ENCODE peak calls at places on chromosomes 5 and 9, in six cellular contexts. D is sigmoid colon, T is heart right ventricle, R is brain microvascular endothelial cell, Y is SK-N-SH, N is astrocyte. E is an unnamed sample.

GRCh38 chr5:178104492-178104891 is 8.8 kb upstream of the N4BP3 start:
- DNase-seq in D (no peak), T (no peak), R (no peak), Y (no peak), N (no peak), E (no peak)

GRCh38 chr5:146706321-146706972 is 172.1 kb downstream of the PPP2R2B start:
- DNase-seq in D (no peak), T (no peak), R (no peak), Y (no peak), N (no peak), E (no peak)

GRCh38 chr5:59149271-59149670 is 566.4 kb downstream of the RAB3C start:
- DNase-seq in D (no peak), T (no peak), R (no peak), Y (no peak), N (no peak), E (no peak)

GRCh38 chr9:33041459-33042188 is 16.6 kb downstream of the DNAJA1 start:
- DNase-seq in D (no peak), T (no peak), R (no peak), Y (no peak), N (no peak), E (peak; percentile 58)

GRCh38 chr9:32837551-32838058 is 54.3 kb downstream of the TMEM215 start:
- DNase-seq in D (no peak), T (no peak), R (no peak), Y (no peak), N (no peak), E (no peak)

GRCh38 chr5:23235246-23235645 is 272.2 kb upstream of the PRDM9 start:
- DNase-seq in D (no peak), T (no peak), R (no peak), Y (no peak), N (no peak), E (no peak)

GRCh38 chr5:103014983-103015382 is 105.0 kb downstream of the GIN1 start:
- DNase-seq in D (no peak), T (no peak), R (no peak), Y (no peak), N (peak; percentile 16), E (peak; percentile 47)

GRCh38 chr9:90099262-90099982 is 494.6 kb downstream of the GADD45G start:
- DNase-seq in D (no peak), T (no peak), R (peak; percentile 22), Y (peak; percentile 43), N (peak; percentile 35), E (peak; percentile 33)

GRCh38 chr5:10741661-10742060 is 19.4 kb downstream of the DAP start:
- DNase-seq in D (no peak), T (no peak), R (no peak), Y (no peak), N (no peak), E (no peak)

GRCh38 chr5:114319821-114320220 is 42.0 kb upstream of the KCNN2 start:
- DNase-seq in D (no peak), T (no peak), R (no peak), Y (no peak), N (no peak), E (peak; percentile 18)

GRCh38 chr9:6920040-6920439 is 162.3 kb downstream of the KDM4C start:
- DNase-seq in D (no peak), T (no peak), R (no peak), Y (no peak), N (no peak), E (no peak)

GRCh38 chr9:127033784-127034183 is 88.7 kb downstream of the ANGPTL2 start:
- DNase-seq in D (no peak), T (no peak), R (peak; percentile 24), Y (no peak), N (peak; percentile 27), E (peak; percentile 62)

GRCh38 chr9:120729796-120730195 is 15.5 kb upstream of the MEGF9 start:
- DNase-seq in D (no peak), T (no peak), R (no peak), Y (no peak), N (no peak), E (no peak)

GRCh38 chr5:61009907-61010306 is 64.9 kb downstream of the NDUFAF2 start:
- DNase-seq in D (no peak), T (no peak), R (no peak), Y (no peak), N (no peak), E (no peak)

GRCh38 chr9:112586600-112587155 is 100.1 kb downstream of the KIAA1958 start:
- DNase-seq in D (no peak), T (no peak), R (no peak), Y (no peak), N (peak; percentile 61), E (no peak)

GRCh38 chr5:1032011-1032410 is 23.4 kb downstream of the NKD2 start:
- DNase-seq in D (peak; percentile 55), T (no peak), R (no peak), Y (peak; percentile 8), N (no peak), E (no peak)

GRCh38 chr5:122773615-122774014 is 1.3 kb upstream of the SNX2 start:
- DNase-seq in D (no peak), T (no peak), R (no peak), Y (no peak), N (no peak), E (peak; percentile 19)

GRCh38 chr9:132268725-132269352 is 85.9 kb downstream of the SETX start:
- DNase-seq in D (peak; percentile 78), T (peak; percentile 64), R (peak; percentile 67), Y (peak; percentile 70), N (peak; percentile 23), E (peak; percentile 79)

GRCh38 chr9:135075234-135076142 is 12.0 kb upstream of the OLFM1 start:
- DNase-seq in D (peak; percentile 82), T (peak; percentile 54), R (no peak), Y (peak; percentile 91), N (no peak), E (no peak)

GRCh38 chr5:159359408-159359807 is 29.1 kb upstream of the IL12B start:
- DNase-seq in D (no peak), T (no peak), R (no peak), Y (no peak), N (no peak), E (no peak)

GRCh38 chr5:141534492-141535213 is 45.8 kb downstream of the PCDHGC5 start:
- DNase-seq in D (no peak), T (no peak), R (no peak), Y (peak; percentile 30), N (no peak), E (no peak)

GRCh38 chr5:93578179-93578812 is 2.7 kb downstream of the NR2F1-AS1 start:
- DNase-seq in D (no peak), T (no peak), R (no peak), Y (no peak), N (peak; percentile 65), E (no peak)

GRCh38 chr5:93579561-93580386 is 1.2 kb downstream of the NR2F1-AS1 start:
- DNase-seq in D (peak; percentile 72), T (no peak), R (no peak), Y (peak; percentile 74), N (no peak), E (peak; percentile 60)

GRCh38 chr5:93580387-93581100 is 475 bp downstream of the NR2F1-AS1 start:
- DNase-seq in D (peak; percentile 73), T (no peak), R (no peak), Y (peak; percentile 60), N (no peak), E (peak; percentile 63)

GRCh38 chr5:93577807-93578178 is 3.2 kb downstream of the NR2F1-AS1 start:
- DNase-seq in D (no peak), T (no peak), R (no peak), Y (no peak), N (no peak), E (no peak)

DNA sequence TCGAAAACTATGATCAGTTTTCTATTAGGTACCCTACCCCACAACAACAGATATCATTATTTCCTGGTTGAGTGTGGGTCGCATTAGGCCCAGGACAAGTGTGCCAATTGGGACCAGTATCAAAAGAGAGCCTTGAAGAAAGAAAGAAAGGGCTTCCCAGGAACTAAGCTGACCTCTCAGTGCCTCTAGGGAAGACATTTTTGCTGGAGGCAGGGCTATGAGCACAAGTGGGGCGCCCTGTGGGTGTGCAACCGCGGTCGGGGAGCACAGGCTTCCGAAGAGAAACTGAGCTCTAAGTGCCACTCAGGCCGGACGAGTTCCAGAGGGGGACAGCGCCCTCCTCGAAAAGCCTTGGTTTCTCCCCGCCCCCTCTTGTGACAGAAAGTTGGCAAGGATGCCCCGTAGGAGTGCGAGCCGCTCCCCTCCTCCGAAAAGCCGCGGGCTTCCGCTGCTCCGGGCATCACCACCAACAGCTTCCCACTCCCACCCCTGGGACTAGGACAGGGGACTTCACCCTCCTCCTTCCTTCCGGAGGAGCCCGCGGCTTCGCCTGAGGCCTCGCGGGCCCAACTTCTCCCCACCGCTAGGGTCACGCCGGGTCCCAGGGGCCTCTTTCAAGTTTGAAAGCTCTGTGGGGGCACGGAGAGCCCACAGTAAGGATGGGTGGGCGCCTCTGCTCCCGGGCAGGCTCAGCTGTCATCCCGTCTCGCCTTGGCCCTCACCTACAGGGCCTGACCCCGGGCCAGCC is 2.0 kb downstream of the NR2F1-AS1 start:
- DNase-seq in D (peak; percentile 83), T (peak; percentile 43), R (no peak), Y (peak; percentile 52), N (peak; percentile 64), E (peak; percentile 82)
- H3K4me3 ChIP-seq in D (peak overlapping the region; percentile 63), T (peak overlapping the region; percentile 64), R (peak overlapping the region; percentile 68), Y (peak overlapping the region; percentile 87), N (peak overlapping the region; percentile 61), E (peak overlapping the region; percentile 89)

GRCh38 chr5:52884453-52884852 is 96.7 kb downstream of the ITGA1 start:
- DNase-seq in D (no peak), T (no peak), R (no peak), Y (no peak), N (no peak), E (no peak)
- TF ChIP-seq CTCF in D (no peak), T (no peak), R (no peak), Y (no peak), N (no peak), E (no peak)

DNA sequence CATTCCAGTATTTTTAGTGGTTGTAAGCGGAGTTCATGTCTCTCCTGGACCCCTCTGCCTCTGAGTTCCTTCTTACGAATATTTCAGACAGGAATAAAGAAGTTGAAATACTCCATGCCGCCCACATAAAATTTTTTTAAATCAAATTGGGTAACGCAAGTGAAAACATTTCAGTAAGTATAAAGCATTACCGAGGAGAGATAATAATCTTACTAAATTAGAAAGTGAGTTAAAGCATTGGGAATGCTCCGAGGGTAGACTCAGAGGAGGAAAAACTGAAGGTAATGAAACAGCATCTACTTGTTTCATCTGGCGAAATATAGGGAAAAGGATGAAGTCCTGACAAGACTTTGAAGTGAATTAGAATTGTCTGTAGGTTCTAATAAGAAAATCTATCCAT is 317.6 kb downstream of the ARRDC3 start:
- DNase-seq in D (no peak), T (no peak), R (no peak), Y (no peak), N (no peak), E (no peak)
- H3K4me3 ChIP-seq in D (peak overlapping the region; percentile 9), T (no peak overlapping the region), R (no peak overlapping the region), Y (no peak overlapping the region), N (no peak overlapping the region), E (no peak overlapping the region)

GRCh38 chr5:133846478-133847226 is 121.8 kb downstream of the C5orf15 start:
- DNase-seq in D (no peak), T (no peak), R (no peak), Y (no peak), N (no peak), E (no peak)

GRCh38 chr5:133849116-133849515 is 119.3 kb downstream of the C5orf15 start:
- DNase-seq in D (no peak), T (no peak), R (no peak), Y (no peak), N (no peak), E (no peak)

GRCh38 chr5:133847886-133848285 is 120.5 kb downstream of the C5orf15 start:
- DNase-seq in D (peak; percentile 43), T (no peak), R (no peak), Y (no peak), N (no peak), E (no peak)

GRCh38 chr5:133848306-133848924 is 120.0 kb downstream of the C5orf15 start:
- DNase-seq in D (no peak), T (no peak), R (no peak), Y (no peak), N (peak; percentile 27), E (no peak)

GRCh38 chr5:133847301-133847700 is 121.1 kb downstream of the C5orf15 start:
- DNase-seq in D (no peak), T (no peak), R (no peak), Y (no peak), N (no peak), E (no peak)
- TF ChIP-seq CTCF in D (no peak), T (no peak), R (no peak), Y (no peak), N (no peak), E (no peak)

E was measured in fibroblast of pulmonary artery.